ENCODE peak calls at places on chromosome 18, in six cellular contexts. H is pancreas, A is HFFc6, W is HT1080, I is fibroblast of mammary gland, X is endodermal cell. N is an unnamed sample.
A peak's percentile ranks its signal among the peaks of the same experiment; 100 is the strongest.

GRCh38 chr18:183769-184168 is 25.4 kb downstream of the USP14 start:
- DNase-seq in A (no peak), I (peak; percentile 48), X (no peak), W (no peak), H (no peak), N (no peak)

GRCh38 chr18:46310258-46310657 is 206.1 kb downstream of the HAUS1 start:
- DNase-seq in W (peak; percentile 15), I (no peak), H (no peak), A (no peak), X (no peak), N (no peak)

GRCh38 chr18:68662779-68663178 is 52.1 kb downstream of the TMX3 start:
- DNase-seq in A (peak; percentile 45), I (peak; percentile 57), X (no peak), W (peak; percentile 56), H (no peak), N (no peak)

GRCh38 chr18:48799724-48800315 is 150.9 kb downstream of the SMAD7 start:
- DNase-seq in X (peak; percentile 16), H (no peak), I (no peak), A (no peak), W (no peak), N (no peak)

GRCh38 chr18:46073474-46074331 is 1.6 kb upstream of the PSTPIP2 start:
- DNase-seq in X (peak; percentile 78), I (peak; percentile 70), H (no peak), A (peak; percentile 74), W (peak; percentile 69), N (peak; percentile 83)

GRCh38 chr18:13223341-13224148 is 5.0 kb downstream of the LDLRAD4 start:
- DNase-seq in W (no peak), I (no peak), X (no peak), A (no peak), H (no peak), N (no peak)

GRCh38 chr18:79526468-79527460 is 131.0 kb downstream of the NFATC1 start:
- DNase-seq in I (no peak), A (no peak), H (no peak), W (no peak), X (no peak), N (no peak)

GRCh38 chr18:53991202-53991601 is 233.3 kb downstream of the MBD2 start:
- DNase-seq in W (peak; percentile 71), H (no peak), A (no peak), I (peak; percentile 89), X (no peak), N (no peak)

GRCh38 chr18:49029628-49030027 is 78.9 kb upstream of the SMAD7 start:
- DNase-seq in X (peak; percentile 41), I (no peak), W (no peak), A (no peak), H (no peak), N (no peak)

GRCh38 chr18:23487738-23488625 is 15.3 kb upstream of the RMC1 start:
- DNase-seq in I (no peak), H (no peak), X (no peak), A (no peak), W (no peak), N (peak; percentile 32)

GRCh38 chr18:80129672-80130367 is 20.8 kb downstream of the ADNP2 start:
- DNase-seq in X (no peak), H (no peak), A (no peak), I (no peak), W (no peak), N (no peak)

GRCh38 chr18:63082661-63083531 is 236.7 kb downstream of the BCL2 start:
- DNase-seq in H (no peak), W (no peak), I (peak; percentile 44), A (no peak), X (no peak), N (no peak)

N was measured in naive thymus-derived CD4-positive, alpha-beta T cell.